ENCODE peak calls at places on chromosome 9, in eight cellular contexts. I is SJCRH30, B is NCI-H1105, H is M059J, Y is non-pigmented ciliary epithelial cell, C is posterior cingulate gyrus, X is cardiac fibroblast, W is Ammon's horn. Q is an unnamed sample.

GRCh38 chr9:109203761-109204360 is 36.8 kb upstream of the FRRS1L start:
- DNase-seq in I (peak; percentile 65), B (no peak), H (no peak), Y (no peak), C (no peak), X (no peak), W (no peak), Q (no peak)

GRCh38 chr9:92094655-92095054 is 20.6 kb downstream of the SPTLC1 start:
- DNase-seq in I (no peak), B (no peak), H (peak; percentile 46), Y (no peak), C (no peak), X (peak; percentile 24), W (no peak), Q (no peak)

GRCh38 chr9:38026840-38027527 is 42.0 kb downstream of the SHB start:
- DNase-seq in I (no peak), B (no peak), H (peak; percentile 55), Y (no peak), C (no peak), X (no peak), W (no peak), Q (no peak)

GRCh38 chr9:136327313-136327971 is at the start of gene GPSM1:
- DNase-seq in I (peak; percentile 64), B (no peak), H (peak; percentile 38), Y (no peak), C (peak; percentile 70), X (peak; percentile 38), W (peak; percentile 64), Q (no peak)

GRCh38 chr9:70105142-70105541 is 61.5 kb downstream of the MAMDC2 start:
- DNase-seq in I (no peak), B (no peak), H (no peak), Y (no peak), C (no peak), X (no peak), W (no peak), Q (no peak)

GRCh38 chr9:107621436-107621835 is 131.9 kb upstream of the KLF4 start:
- DNase-seq in I (no peak), B (no peak), H (no peak), Y (no peak), C (no peak), X (no peak), W (no peak), Q (no peak)

GRCh38 chr9:30774326-30774725 is 1610.1 kb upstream of the ACO1 start:
- DNase-seq in I (no peak), B (no peak), H (peak; percentile 10), Y (no peak), C (no peak), X (no peak), W (no peak), Q (no peak)

GRCh38 chr9:32986971-32987370 is 14.5 kb downstream of the APTX start:
- DNase-seq in I (no peak), B (no peak), H (peak; percentile 7), Y (no peak), C (no peak), X (peak; percentile 18), W (no peak), Q (no peak)

GRCh38 chr9:97593960-97594359 is 39.2 kb downstream of the TSTD2 start:
- DNase-seq in I (peak; percentile 14), B (no peak), H (peak; percentile 29), Y (no peak), C (no peak), X (peak; percentile 27), W (no peak), Q (no peak)

GRCh38 chr9:136857606-136858412 is 5.7 kb downstream of the MAMDC4 start:
- DNase-seq in I (no peak), B (no peak), H (no peak), Y (no peak), C (peak; percentile 9), X (no peak), W (no peak), Q (no peak)

GRCh38 chr9:117413346-117414219 is 1.3 kb downstream of the ASTN2 start:
- DNase-seq in I (no peak), B (peak; percentile 87), H (no peak), Y (no peak), C (peak; percentile 43), X (no peak), W (no peak), Q (no peak)

Q was measured in NCI-H187 treated with DMSO at 0.1 percent for 48 hours.